ENCODE peak calls at places on chromosomes 6 and 20, in eight cellular contexts. F is ascending aorta, G is A549, V is adrenal gland, B is heart right ventricle, H is esophagus squamous epithelium, N is mucosa of descending colon, Q is OCI-LY7. U is an unnamed sample. For H3K4me1, the result is how much of the 10 kb centered on the place peaks cover.

GRCh38 chr20:1660263-1660662 is 2.7 kb upstream of the SIRPG start:
- DNase-seq in N (no peak), Q (no peak), B (no peak), H (no peak), G (no peak), F (no peak), V (no peak), U (no peak)

GRCh38 chr20:25314497-25315417 is 66.9 kb downstream of the PYGB start:
- DNase-seq in N (peak), Q (no peak), G (no peak), F (no peak), V (no peak), B (peak), H (no peak), U (no peak)

GRCh38 chr6:112224088-112224487 is 30.3 kb downstream of the LAMA4 start:
- DNase-seq in N (no peak), Q (no peak), F (no peak), V (no peak), G (no peak), H (no peak), B (no peak), U (no peak)

GRCh38 chr6:2502998-2503674 is 247.6 kb downstream of the MYLK4 start:
- DNase-seq in F (no peak), G (no peak), N (no peak), H (no peak), B (no peak), Q (no peak), V (no peak), U (no peak)

GRCh38 chr20:23141016-23141415 is 54.9 kb upstream of the CD93 start:
- DNase-seq in B (no peak), V (no peak), F (no peak), N (no peak), H (no peak), Q (no peak), G (no peak), U (no peak)

GRCh38 chr6:109720336-109720735 is 29.2 kb downstream of the FIG4 start:
- DNase-seq in V (no peak), Q (no peak), G (no peak), H (no peak), N (no peak), B (no peak), F (no peak), U (no peak)

GRCh38 chr6:111725446-111726112 is 119.9 kb upstream of the TRAF3IP2 start:
- DNase-seq in V (no peak), G (no peak), B (no peak), Q (no peak), N (no peak), F (no peak), H (no peak), U (no peak)

GRCh38 chr6:67908377-67908776 is 726.7 kb upstream of the ADGRB3 start:
- DNase-seq in Q (no peak), N (no peak), B (no peak), H (no peak), F (no peak), V (no peak), G (no peak), U (no peak)

GRCh38 chr20:32877507-32877906 is 18.8 kb downstream of the EFCAB8 start:
- DNase-seq in Q (no peak), B (no peak), F (no peak), H (no peak), G (no peak), N (no peak), V (no peak), U (no peak)

GRCh38 chr20:43584448-43585138 is 6.1 kb upstream of the IFT52 start:
- DNase-seq in G (no peak), N (no peak), H (no peak), Q (no peak), F (no peak), V (no peak), B (no peak), U (no peak)

GRCh38 chr6:168584251-168584650 is 143.3 kb downstream of the SMOC2 start:
- DNase-seq in F (no peak), G (no peak), H (no peak), B (no peak), N (no peak), V (no peak), Q (no peak), U (no peak)

GRCh38 chr6:168583821-168584220 is 142.8 kb downstream of the SMOC2 start:
- DNase-seq in N (no peak), G (no peak), B (no peak), Q (no peak), F (no peak), H (no peak), V (no peak), U (no peak)

GRCh38 chr6:168583126-168583525 is 142.1 kb downstream of the SMOC2 start:
- DNase-seq in Q (no peak), G (no peak), B (no peak), N (no peak), F (no peak), V (no peak), H (no peak), U (no peak)

GRCh38 chr6:168584671-168585070 is 143.7 kb downstream of the SMOC2 start:
- DNase-seq in Q (no peak), H (no peak), F (no peak), N (no peak), G (no peak), B (no peak), V (no peak), U (no peak)

GRCh38 chr6:168585441-168585840 is 144.5 kb downstream of the SMOC2 start:
- DNase-seq in H (no peak), Q (no peak), B (no peak), V (no peak), F (no peak), G (no peak), N (no peak), U (no peak)
- TF ChIP-seq CTCF in H (no peak), Q (no peak), B (no peak), V (no peak), F (no peak), G (no peak), N (no peak), U (no peak)

GRCh38 chr6:34362909-34363713 is 29.4 kb downstream of the NUDT3 start:
- DNase-seq in N (no peak), F (no peak), Q (peak), V (no peak), B (no peak), H (no peak), G (no peak), U (no peak)
- H3K4me3 ChIP-seq in N (no peak), F (no peak), Q (peak), V (no peak), B (no peak), H (no peak), G (no peak), U (no peak)

DNA sequence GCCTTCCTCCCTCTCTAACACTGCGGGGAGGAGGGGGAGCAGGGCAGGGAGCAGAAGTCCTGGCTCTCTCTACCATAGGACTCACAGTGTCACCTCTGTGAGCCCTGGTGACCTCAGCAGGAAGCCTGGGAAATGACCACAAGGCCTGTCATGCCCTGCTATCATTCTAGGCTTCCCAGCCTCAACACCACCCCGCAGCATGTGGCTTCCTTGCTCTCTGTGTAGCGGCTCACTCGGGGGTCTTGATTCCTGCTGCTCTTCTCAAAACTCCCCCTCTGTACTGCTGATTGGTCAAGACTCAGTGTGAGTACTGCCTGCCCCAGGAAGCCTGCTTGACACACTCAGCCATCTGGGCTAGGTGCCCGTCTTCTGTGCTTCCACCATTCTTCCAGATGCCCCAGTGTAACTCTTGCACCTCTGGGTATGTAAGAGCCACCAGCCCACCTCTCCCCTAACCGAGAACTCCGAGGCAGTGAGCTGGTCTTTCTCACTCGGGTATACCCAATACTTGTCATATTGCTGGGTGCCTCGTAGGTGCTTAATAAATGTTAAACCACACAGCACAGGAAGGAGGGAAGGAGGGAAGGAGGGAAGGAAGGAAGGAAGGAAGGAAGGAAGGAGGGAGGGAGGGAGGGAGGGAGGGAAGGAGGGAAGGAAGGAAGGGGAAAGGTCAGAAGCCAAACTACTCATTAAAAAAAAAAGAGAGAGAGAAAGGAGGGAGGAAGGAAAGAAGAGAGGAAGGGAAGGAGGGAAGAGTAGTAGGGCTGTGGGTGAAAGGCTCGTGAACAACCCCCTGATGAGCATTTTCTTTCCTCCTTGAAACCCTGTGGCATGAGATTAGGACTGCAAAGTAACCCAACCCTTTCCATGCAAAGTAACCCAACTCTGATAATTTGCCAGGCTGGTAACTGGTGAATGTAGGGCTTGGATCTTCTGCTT is 5.0 kb downstream of the MDFI start:
- DNase-seq in B (no peak), N (no peak), Q (no peak), G (no peak), H (no peak), F (no peak), V (no peak), U (no peak)
- H3K4me1 ChIP-seq in B (under half), N (under half), Q (under half), G (under half), H (under half), F (under half), V (under half), U (under half)

GRCh38 chr20:58950603-58951002 is 30.5 kb upstream of the NELFCD start:
- DNase-seq in Q (no peak), V (peak), H (no peak), F (no peak), G (no peak), B (no peak), N (no peak), U (no peak)
- TF ChIP-seq CTCF in Q (peak), V (no peak), H (no peak), F (no peak), G (no peak), B (no peak), N (no peak), U (peak)

GRCh38 chr6:47353822-47354221 is 44.1 kb upstream of the TNFRSF21 start:
- DNase-seq in Q (no peak), B (no peak), N (no peak), V (no peak), H (no peak), G (no peak), F (no peak), U (no peak)
- H3K4me3 ChIP-seq in Q (no peak), B (no peak), N (no peak), V (no peak), H (no peak), G (no peak), F (no peak), U (no peak)

DNA sequence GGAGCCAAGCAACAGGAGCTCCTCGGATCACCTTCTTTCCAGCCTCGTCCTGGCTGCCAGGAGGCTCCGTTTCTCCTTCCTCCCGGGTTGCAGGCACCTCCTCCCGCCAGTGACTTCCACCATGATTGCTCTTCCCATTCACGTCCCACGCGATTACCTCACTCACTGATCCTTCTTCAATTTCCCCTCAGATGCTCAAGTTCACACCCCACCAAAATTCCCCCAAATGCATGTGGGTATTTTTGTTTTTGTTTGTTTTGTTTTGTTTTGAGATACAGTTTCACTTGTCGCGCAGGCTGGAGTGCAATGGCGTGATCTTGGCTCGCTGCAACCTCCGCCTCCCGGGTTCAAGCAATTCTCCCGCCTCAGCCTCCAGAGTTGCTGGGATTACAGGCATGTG is 25.1 kb downstream of the KCNQ2 start:
- DNase-seq in G (no peak), B (no peak), Q (no peak), F (no peak), N (no peak), H (no peak), V (no peak), U (no peak)
- H3K4me1 ChIP-seq in G (under half), B (under half), Q (under half), F (under half), N (under half), H (under half), V (under half), U (under half)

GRCh38 chr20:20860078-20860806 is 147.8 kb upstream of the RALGAPA2 start:
- DNase-seq in B (peak), N (peak), H (no peak), G (peak), V (peak), F (peak), Q (peak), U (peak)

GRCh38 chr20:20869161-20869560 is 156.7 kb upstream of the RALGAPA2 start:
- DNase-seq in B (no peak), H (no peak), G (no peak), F (no peak), Q (no peak), V (no peak), N (no peak), U (no peak)

GRCh38 chr20:20859510-20859909 is 147.1 kb upstream of the RALGAPA2 start:
- DNase-seq in F (no peak), N (no peak), Q (no peak), G (no peak), B (no peak), H (no peak), V (no peak), U (no peak)

GRCh38 chr20:20864346-20865096 is 152.1 kb upstream of the RALGAPA2 start:
- DNase-seq in F (no peak), H (no peak), N (no peak), B (no peak), V (no peak), G (peak), Q (no peak), U (no peak)
- TF ChIP-seq CTCF in F (no peak), H (no peak), N (no peak), B (peak), V (no peak), G (peak), Q (peak), U (peak)

GRCh38 chr6:27871919-27872633 is 40.1 kb downstream of the OR2B2 start:
- DNase-seq in N (peak), G (peak), F (peak), B (peak), Q (peak), H (peak), V (peak), U (peak)

GRCh38 chr6:27870486-27870885 is 41.7 kb downstream of the OR2B2 start:
- DNase-seq in N (no peak), Q (peak), V (no peak), B (no peak), F (no peak), H (no peak), G (no peak), U (no peak)

GRCh38 chr6:27867941-27868705 is 44.1 kb downstream of the OR2B2 start:
- DNase-seq in F (no peak), V (no peak), B (no peak), Q (peak), G (no peak), H (no peak), N (no peak), U (no peak)

GRCh38 chr6:27873101-27874030 is 38.8 kb downstream of the OR2B2 start:
- DNase-seq in Q (peak), G (no peak), F (no peak), H (no peak), B (peak), V (peak), N (peak), U (peak)

GRCh38 chr6:27872634-27873028 is 39.6 kb downstream of the OR2B2 start:
- DNase-seq in F (no peak), H (no peak), N (no peak), B (no peak), Q (peak), G (no peak), V (no peak), U (no peak)
- H3K4me3 ChIP-seq in F (peak), H (peak), N (peak), B (peak), Q (peak), G (peak), V (peak), U (peak)

U was measured in BE2C.